ENCODE peak calls at places on chromosomes 3 and 15, in ten cellular contexts. One of them, this sample, is unnamed.

GRCh38 chr3:42036483-42036823 is 54.7 kb upstream of the TRAK1 start:
- DNase-seq in fibroblast of pulmonary artery: peak
- DNase-seq in cardiac muscle cell: peak
- DNase-seq in astrocyte of the spinal cord: peak
- DNase-seq in endothelial cell: no peak
- DNase-seq in psoas muscle: no peak
- DNase-seq in RWPE1: peak
- DNase-seq in heart right ventricle: no peak
- DNase-seq in right atrium auricular region: peak
- DNase-seq in GM23338: no peak
- DNase-seq in this sample: peak

GRCh38 chr15:99010743-99011142 is 3.2 kb upstream of the PGPEP1L start:
- DNase-seq in fibroblast of pulmonary artery: peak
- DNase-seq in cardiac muscle cell: no peak
- DNase-seq in astrocyte of the spinal cord: no peak
- DNase-seq in endothelial cell: no peak
- DNase-seq in psoas muscle: no peak
- DNase-seq in RWPE1: no peak
- DNase-seq in heart right ventricle: no peak
- DNase-seq in right atrium auricular region: no peak
- DNase-seq in GM23338: no peak
- DNase-seq in this sample: peak

GRCh38 chr15:42364529-42364928 is 5.2 kb downstream of the CAPN3 start:
- DNase-seq in fibroblast of pulmonary artery: peak
- DNase-seq in cardiac muscle cell: peak
- DNase-seq in astrocyte of the spinal cord: no peak
- DNase-seq in endothelial cell: no peak
- DNase-seq in psoas muscle: no peak
- DNase-seq in RWPE1: peak
- DNase-seq in heart right ventricle: no peak
- DNase-seq in right atrium auricular region: no peak
- DNase-seq in GM23338: no peak
- DNase-seq in this sample: no peak

GRCh38 chr3:32973982-32974381 is 22.5 kb downstream of the CCR4 start:
- DNase-seq in fibroblast of pulmonary artery: no peak
- DNase-seq in cardiac muscle cell: no peak
- DNase-seq in astrocyte of the spinal cord: peak
- DNase-seq in endothelial cell: no peak
- DNase-seq in psoas muscle: no peak
- DNase-seq in RWPE1: no peak
- DNase-seq in heart right ventricle: no peak
- DNase-seq in right atrium auricular region: no peak
- DNase-seq in GM23338: no peak
- DNase-seq in this sample: peak

GRCh38 chr3:32258869-32259268 is 20.4 kb downstream of the CMTM8 start:
- DNase-seq in fibroblast of pulmonary artery: no peak
- DNase-seq in cardiac muscle cell: no peak
- DNase-seq in astrocyte of the spinal cord: no peak
- DNase-seq in endothelial cell: no peak
- DNase-seq in psoas muscle: no peak
- DNase-seq in RWPE1: no peak
- DNase-seq in heart right ventricle: no peak
- DNase-seq in right atrium auricular region: no peak
- DNase-seq in GM23338: no peak
- DNase-seq in this sample: no peak

GRCh38 chr3:11140054-11140712 is 14.1 kb upstream of the HRH1 start:
- DNase-seq in fibroblast of pulmonary artery: peak
- DNase-seq in cardiac muscle cell: no peak
- DNase-seq in astrocyte of the spinal cord: peak
- DNase-seq in endothelial cell: no peak
- DNase-seq in psoas muscle: no peak
- DNase-seq in RWPE1: peak
- DNase-seq in heart right ventricle: no peak
- DNase-seq in right atrium auricular region: no peak
- DNase-seq in GM23338: no peak
- DNase-seq in this sample: no peak

GRCh38 chr3:159499031-159499793 is 489.4 kb upstream of the IL12A start:
- DNase-seq in fibroblast of pulmonary artery: peak
- DNase-seq in cardiac muscle cell: no peak
- DNase-seq in astrocyte of the spinal cord: peak
- DNase-seq in endothelial cell: no peak
- DNase-seq in psoas muscle: no peak
- DNase-seq in RWPE1: peak
- DNase-seq in heart right ventricle: no peak
- DNase-seq in right atrium auricular region: no peak
- DNase-seq in GM23338: no peak
- DNase-seq in this sample: peak

GRCh38 chr3:33578325-33579180 is 138.3 kb upstream of the UBP1 start:
- DNase-seq in fibroblast of pulmonary artery: peak
- DNase-seq in cardiac muscle cell: peak
- DNase-seq in astrocyte of the spinal cord: peak
- DNase-seq in endothelial cell: no peak
- DNase-seq in psoas muscle: no peak
- DNase-seq in RWPE1: peak
- DNase-seq in heart right ventricle: no peak
- DNase-seq in right atrium auricular region: no peak
- DNase-seq in GM23338: peak
- DNase-seq in this sample: peak

DNA sequence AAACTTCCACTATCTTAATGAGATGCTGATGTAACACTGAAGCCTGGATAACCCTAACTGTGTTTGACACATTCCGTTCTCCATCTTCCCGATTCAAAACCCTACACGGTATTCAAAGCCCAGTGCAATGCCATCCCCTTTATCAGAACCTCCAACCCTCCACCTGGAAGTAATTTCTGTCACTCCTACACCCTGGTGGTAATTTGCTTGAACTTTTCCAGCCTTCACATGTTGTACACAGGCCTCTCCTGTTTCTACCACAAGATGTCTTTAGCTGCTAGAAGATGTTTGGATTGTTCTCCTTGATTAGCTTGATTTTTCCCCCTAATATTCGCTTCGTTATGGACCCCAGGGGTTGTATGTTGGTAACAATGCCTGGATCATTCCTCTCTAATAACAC is 208.9 kb downstream of the CHST2 start:
- DNase-seq in fibroblast of pulmonary artery: no peak
- DNase-seq in cardiac muscle cell: no peak
- DNase-seq in astrocyte of the spinal cord: no peak
- DNase-seq in endothelial cell: no peak
- DNase-seq in psoas muscle: no peak
- DNase-seq in RWPE1: no peak
- DNase-seq in heart right ventricle: no peak
- DNase-seq in right atrium auricular region: no peak
- DNase-seq in GM23338: peak
- DNase-seq in this sample: no peak
- TF ChIP-seq CTCF in fibroblast of pulmonary artery: peak
- TF ChIP-seq CTCF in cardiac muscle cell: no peak
- TF ChIP-seq CTCF in astrocyte of the spinal cord: peak
- TF ChIP-seq CTCF in endothelial cell: no peak
- TF ChIP-seq CTCF in psoas muscle: no peak
- TF ChIP-seq CTCF in RWPE1: no peak
- TF ChIP-seq CTCF in heart right ventricle: no peak
- TF ChIP-seq CTCF in right atrium auricular region: no peak
- TF ChIP-seq CTCF in GM23338: no peak
- TF ChIP-seq CTCF in this sample: peak

GRCh38 chr3:139935071-139935865 is at the start of gene CLSTN2:
- DNase-seq in fibroblast of pulmonary artery: peak
- DNase-seq in cardiac muscle cell: peak
- DNase-seq in astrocyte of the spinal cord: peak
- DNase-seq in endothelial cell: peak
- DNase-seq in psoas muscle: peak
- DNase-seq in RWPE1: peak
- DNase-seq in heart right ventricle: peak
- DNase-seq in right atrium auricular region: peak
- DNase-seq in GM23338: peak
- DNase-seq in this sample: no peak

GRCh38 chr3:139940622-139941021 is 5.6 kb downstream of the CLSTN2 start:
- DNase-seq in fibroblast of pulmonary artery: no peak
- DNase-seq in cardiac muscle cell: no peak
- DNase-seq in astrocyte of the spinal cord: no peak
- DNase-seq in endothelial cell: no peak
- DNase-seq in psoas muscle: no peak
- DNase-seq in RWPE1: no peak
- DNase-seq in heart right ventricle: no peak
- DNase-seq in right atrium auricular region: no peak
- DNase-seq in GM23338: no peak
- DNase-seq in this sample: no peak

GRCh38 chr3:139935866-139936817 is 1.2 kb downstream of the CLSTN2 start:
- DNase-seq in fibroblast of pulmonary artery: no peak
- DNase-seq in cardiac muscle cell: no peak
- DNase-seq in astrocyte of the spinal cord: peak
- DNase-seq in endothelial cell: peak
- DNase-seq in psoas muscle: peak
- DNase-seq in RWPE1: peak
- DNase-seq in heart right ventricle: peak
- DNase-seq in right atrium auricular region: peak
- DNase-seq in GM23338: peak
- DNase-seq in this sample: no peak

GRCh38 chr3:139939681-139940190 is 4.8 kb downstream of the CLSTN2 start:
- DNase-seq in fibroblast of pulmonary artery: no peak
- DNase-seq in cardiac muscle cell: no peak
- DNase-seq in astrocyte of the spinal cord: no peak
- DNase-seq in endothelial cell: no peak
- DNase-seq in psoas muscle: no peak
- DNase-seq in RWPE1: no peak
- DNase-seq in heart right ventricle: no peak
- DNase-seq in right atrium auricular region: no peak
- DNase-seq in GM23338: no peak
- DNase-seq in this sample: no peak

GRCh38 chr3:139937674-139938279 is 2.8 kb downstream of the CLSTN2 start:
- DNase-seq in fibroblast of pulmonary artery: peak
- DNase-seq in cardiac muscle cell: peak
- DNase-seq in astrocyte of the spinal cord: peak
- DNase-seq in endothelial cell: peak
- DNase-seq in psoas muscle: peak
- DNase-seq in RWPE1: peak
- DNase-seq in heart right ventricle: no peak
- DNase-seq in right atrium auricular region: no peak
- DNase-seq in GM23338: peak
- DNase-seq in this sample: peak
- TF ChIP-seq CTCF in fibroblast of pulmonary artery: peak
- TF ChIP-seq CTCF in cardiac muscle cell: peak
- TF ChIP-seq CTCF in astrocyte of the spinal cord: peak
- TF ChIP-seq CTCF in endothelial cell: peak
- TF ChIP-seq CTCF in psoas muscle: peak
- TF ChIP-seq CTCF in RWPE1: peak
- TF ChIP-seq CTCF in heart right ventricle: peak
- TF ChIP-seq CTCF in right atrium auricular region: peak
- TF ChIP-seq CTCF in GM23338: peak
- TF ChIP-seq CTCF in this sample: peak

GRCh38 chr3:77161098-77161497 is 121.2 kb downstream of the ROBO2 start:
- DNase-seq in fibroblast of pulmonary artery: no peak
- DNase-seq in cardiac muscle cell: no peak
- DNase-seq in astrocyte of the spinal cord: no peak
- DNase-seq in endothelial cell: no peak
- DNase-seq in psoas muscle: no peak
- DNase-seq in RWPE1: no peak
- DNase-seq in heart right ventricle: no peak
- DNase-seq in right atrium auricular region: no peak
- DNase-seq in GM23338: no peak
- DNase-seq in this sample: no peak

GRCh38 chr3:77158701-77159100 is 118.8 kb downstream of the ROBO2 start:
- DNase-seq in fibroblast of pulmonary artery: no peak
- DNase-seq in cardiac muscle cell: no peak
- DNase-seq in astrocyte of the spinal cord: no peak
- DNase-seq in endothelial cell: no peak
- DNase-seq in psoas muscle: no peak
- DNase-seq in RWPE1: no peak
- DNase-seq in heart right ventricle: no peak
- DNase-seq in right atrium auricular region: no peak
- DNase-seq in GM23338: no peak
- DNase-seq in this sample: no peak

GRCh38 chr3:77159182-77159581 is 119.3 kb downstream of the ROBO2 start:
- DNase-seq in fibroblast of pulmonary artery: no peak
- DNase-seq in cardiac muscle cell: no peak
- DNase-seq in astrocyte of the spinal cord: no peak
- DNase-seq in endothelial cell: no peak
- DNase-seq in psoas muscle: no peak
- DNase-seq in RWPE1: no peak
- DNase-seq in heart right ventricle: no peak
- DNase-seq in right atrium auricular region: no peak
- DNase-seq in GM23338: peak
- DNase-seq in this sample: no peak
- TF ChIP-seq CTCF in fibroblast of pulmonary artery: no peak
- TF ChIP-seq CTCF in cardiac muscle cell: no peak
- TF ChIP-seq CTCF in astrocyte of the spinal cord: no peak
- TF ChIP-seq CTCF in endothelial cell: no peak
- TF ChIP-seq CTCF in psoas muscle: no peak
- TF ChIP-seq CTCF in RWPE1: no peak
- TF ChIP-seq CTCF in heart right ventricle: no peak
- TF ChIP-seq CTCF in right atrium auricular region: no peak
- TF ChIP-seq CTCF in GM23338: peak
- TF ChIP-seq CTCF in this sample: no peak

GRCh38 chr15:58224068-58224467 is 85.9 kb downstream of the AQP9 start:
- DNase-seq in fibroblast of pulmonary artery: peak
- DNase-seq in cardiac muscle cell: peak
- DNase-seq in astrocyte of the spinal cord: peak
- DNase-seq in endothelial cell: no peak
- DNase-seq in psoas muscle: peak
- DNase-seq in RWPE1: no peak
- DNase-seq in heart right ventricle: peak
- DNase-seq in right atrium auricular region: no peak
- DNase-seq in GM23338: no peak
- DNase-seq in this sample: no peak

GRCh38 chr15:58223432-58223831 is 85.3 kb downstream of the AQP9 start:
- DNase-seq in fibroblast of pulmonary artery: no peak
- DNase-seq in cardiac muscle cell: no peak
- DNase-seq in astrocyte of the spinal cord: no peak
- DNase-seq in endothelial cell: no peak
- DNase-seq in psoas muscle: no peak
- DNase-seq in RWPE1: no peak
- DNase-seq in heart right ventricle: no peak
- DNase-seq in right atrium auricular region: no peak
- DNase-seq in GM23338: no peak
- DNase-seq in this sample: no peak

GRCh38 chr15:58222698-58223097 is 84.5 kb downstream of the AQP9 start:
- DNase-seq in fibroblast of pulmonary artery: no peak
- DNase-seq in cardiac muscle cell: no peak
- DNase-seq in astrocyte of the spinal cord: no peak
- DNase-seq in endothelial cell: no peak
- DNase-seq in psoas muscle: no peak
- DNase-seq in RWPE1: no peak
- DNase-seq in heart right ventricle: no peak
- DNase-seq in right atrium auricular region: no peak
- DNase-seq in GM23338: no peak
- DNase-seq in this sample: peak

DNA sequence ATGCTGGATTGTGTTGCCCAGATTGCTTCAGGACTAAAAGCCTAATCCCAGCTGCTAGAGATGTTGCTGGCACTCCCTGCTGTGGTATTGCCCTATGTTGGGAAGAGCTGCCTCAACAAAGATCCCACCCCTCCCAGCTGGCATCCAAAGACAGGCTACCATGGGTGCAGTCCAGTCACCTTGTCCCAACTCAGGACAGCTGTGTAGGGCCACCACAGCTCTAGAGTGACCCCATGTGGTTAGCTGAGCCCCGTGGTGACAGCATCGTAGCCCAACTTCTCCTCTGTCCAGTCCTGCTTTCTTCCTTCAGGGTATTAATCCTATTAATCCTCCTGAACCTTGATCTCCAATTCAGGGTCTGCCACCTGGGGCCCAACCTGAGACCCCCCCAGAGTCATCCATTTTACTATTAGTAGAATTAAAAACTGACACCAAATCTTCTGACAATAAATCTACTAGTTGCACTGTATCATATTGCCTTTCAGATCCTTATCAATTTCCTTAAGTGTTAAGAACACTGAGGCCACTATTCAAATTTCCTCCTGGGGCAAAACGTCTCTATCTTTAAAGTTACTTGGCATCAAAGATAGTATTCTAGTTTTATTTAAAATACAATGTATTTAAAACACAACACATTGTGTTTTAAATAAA is 83.5 kb downstream of the AQP9 start:
- DNase-seq in fibroblast of pulmonary artery: peak
- DNase-seq in cardiac muscle cell: peak
- DNase-seq in astrocyte of the spinal cord: no peak
- DNase-seq in endothelial cell: peak
- DNase-seq in psoas muscle: no peak
- DNase-seq in RWPE1: peak
- DNase-seq in heart right ventricle: no peak
- DNase-seq in right atrium auricular region: no peak
- DNase-seq in GM23338: peak
- DNase-seq in this sample: peak
- TF ChIP-seq CTCF in fibroblast of pulmonary artery: peak
- TF ChIP-seq CTCF in cardiac muscle cell: peak
- TF ChIP-seq CTCF in astrocyte of the spinal cord: peak
- TF ChIP-seq CTCF in endothelial cell: peak
- TF ChIP-seq CTCF in psoas muscle: no peak
- TF ChIP-seq CTCF in RWPE1: peak
- TF ChIP-seq CTCF in heart right ventricle: peak
- TF ChIP-seq CTCF in right atrium auricular region: no peak
- TF ChIP-seq CTCF in GM23338: peak
- TF ChIP-seq CTCF in this sample: peak